ENCODE peak calls at places on chromosomes 6 and 20, in ten cellular contexts. J is HCT116; E is heart left ventricle; N is fibroblast of lung; I is A549; S is transverse colon; X is CD8-positive, alpha-beta T cell; K is left ventricle myocardium inferior; Q is CD4-positive, alpha-beta memory T cell; C is neural progenitor cell. U is an unnamed sample. For H3K4me1 and H3K9me3, the result is how much of the 10 kb centered on the place peaks cover.

GRCh38 chr6:136226027-136226673 is 24.0 kb downstream of the MTFR2 start:
- DNase-seq in J (peak), E (no peak), N (peak), I (peak), S (peak), X (peak), K (peak), Q (peak), C (peak), U (no peak)

GRCh38 chr6:11953641-11954040 is 58.5 kb upstream of the HIVEP1 start:
- DNase-seq in J (no peak), E (no peak), N (peak), I (no peak), S (no peak), X (no peak), K (no peak), Q (no peak), C (no peak), U (no peak)

GRCh38 chr20:46622125-46622524 is 29.1 kb downstream of the SLC13A3 start:
- DNase-seq in J (no peak), E (no peak), N (no peak), I (no peak), S (no peak), X (no peak), K (no peak), Q (no peak), C (peak), U (no peak)

GRCh38 chr6:93282521-93283031 is 136.8 kb downstream of the EPHA7 start:
- DNase-seq in J (no peak), E (no peak), N (no peak), I (no peak), S (no peak), X (peak), K (no peak), Q (no peak), C (no peak), U (peak)

GRCh38 chr6:2531426-2532208 is 219.1 kb downstream of the MYLK4 start:
- DNase-seq in J (no peak), E (no peak), N (peak), I (no peak), S (no peak), X (no peak), K (no peak), Q (no peak), C (no peak), U (no peak)

GRCh38 chr6:127933852-127934840 is 33.3 kb upstream of the THEMIS start:
- DNase-seq in J (no peak), E (no peak), N (no peak), I (no peak), S (no peak), X (peak), K (no peak), Q (peak), C (no peak), U (no peak)

GRCh38 chr6:39225946-39226437 is 3.3 kb downstream of the KCNK5 start:
- DNase-seq in J (no peak), E (no peak), N (no peak), I (no peak), S (no peak), X (peak), K (no peak), Q (no peak), C (no peak), U (no peak)

GRCh38 chr6:5302220-5302946 is 41.1 kb downstream of the FARS2 start:
- DNase-seq in J (no peak), E (no peak), N (peak), I (no peak), S (no peak), X (no peak), K (no peak), Q (no peak), C (no peak), U (no peak)

GRCh38 chr6:56902551-56903464 is 52.1 kb upstream of the BEND6 start:
- DNase-seq in J (no peak), E (peak), N (peak), I (no peak), S (no peak), X (no peak), K (no peak), Q (peak), C (peak), U (no peak)

GRCh38 chr6:157985378-157986155 is 3.9 kb downstream of the SYNJ2 start:
- DNase-seq in J (no peak), E (no peak), N (no peak), I (no peak), S (no peak), X (no peak), K (no peak), Q (no peak), C (no peak), U (no peak)

GRCh38 chr6:15909290-15910070 is 219.4 kb upstream of the MYLIP start:
- DNase-seq in J (no peak), E (no peak), N (no peak), I (no peak), S (no peak), X (no peak), K (no peak), Q (no peak), C (no peak), U (no peak)
- H3K4me1 ChIP-seq in J (under half), E (under half), N (under half), I (under half), S (under half), X (under half), K (under half), Q (under half), C (under half), U (under half)

GRCh38 chr6:167508919-167509852 is 184.3 kb downstream of the TTLL2 start:
- DNase-seq in J (no peak), E (no peak), N (no peak), I (no peak), S (no peak), X (no peak), K (no peak), Q (no peak), C (no peak), U (no peak)
- H3K9me3 ChIP-seq in J (under half), E (under half), N (under half), I (under half), S (under half), X (under half), K (under half), Q (under half), C (under half), U (under half)

GRCh38 chr6:37357860-37358259 is 4.1 kb downstream of the RNF8 start:
- DNase-seq in J (no peak), E (no peak), N (no peak), I (no peak), S (no peak), X (no peak), K (no peak), Q (no peak), C (no peak), U (no peak)

GRCh38 chr6:37353761-37354525 is at the start of gene RNF8:
- DNase-seq in J (peak), E (peak), N (peak), I (peak), S (peak), X (peak), K (peak), Q (peak), C (peak), U (peak)

GRCh38 chr6:37352384-37352783 is 1.4 kb upstream of the RNF8 start:
- DNase-seq in J (no peak), E (no peak), N (no peak), I (no peak), S (no peak), X (no peak), K (no peak), Q (no peak), C (no peak), U (no peak)

GRCh38 chr6:37357288-37357687 is 3.5 kb downstream of the RNF8 start:
- DNase-seq in J (no peak), E (no peak), N (no peak), I (no peak), S (no peak), X (no peak), K (no peak), Q (no peak), C (no peak), U (no peak)

DNA sequence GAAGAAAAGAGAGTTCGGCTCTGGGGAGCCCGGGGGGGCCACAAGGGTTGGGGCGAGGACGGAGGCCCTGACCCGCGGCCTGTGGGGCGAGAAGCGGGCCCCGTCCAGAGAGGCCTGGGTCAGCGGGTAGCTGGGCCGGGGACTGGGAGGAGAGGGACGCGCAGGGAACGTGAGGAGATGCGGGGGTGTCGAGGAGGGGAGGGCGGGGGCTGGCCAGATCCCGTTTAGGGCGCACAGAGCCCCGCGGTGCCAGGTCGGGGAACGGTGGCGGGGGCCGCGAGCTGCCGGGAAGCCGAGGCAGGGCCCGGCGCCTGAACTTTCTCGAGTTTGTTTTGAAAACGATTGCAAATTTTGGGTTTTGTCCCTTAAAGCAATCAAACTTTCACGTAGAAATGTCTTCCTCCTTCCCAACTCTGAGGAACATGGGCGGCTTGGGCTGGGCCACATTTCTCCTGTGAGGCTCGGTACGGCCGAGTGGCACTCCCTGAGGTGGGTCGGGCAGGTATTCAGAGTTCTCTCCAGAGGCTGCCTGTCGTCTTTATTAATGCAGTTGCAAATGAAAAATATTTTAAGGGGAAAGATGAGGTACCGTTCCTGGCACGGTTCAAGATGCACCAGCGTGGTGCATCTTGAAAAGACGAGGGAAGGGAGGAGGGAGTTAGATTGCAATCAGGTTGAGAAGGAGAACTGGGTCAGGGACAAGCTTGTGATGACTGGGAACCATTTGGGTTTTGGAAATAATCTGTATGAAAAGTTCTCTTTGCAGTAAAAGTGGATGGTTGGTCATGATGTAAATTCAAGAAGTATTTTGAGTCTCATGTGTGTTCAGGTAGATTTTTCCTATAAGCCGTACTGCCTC is 972 bp downstream of the RNF8 start:
- DNase-seq in J (no peak), E (no peak), N (peak), I (no peak), S (peak), X (no peak), K (peak), Q (peak), C (peak), U (peak)
- H3K27ac ChIP-seq in J (peak), E (no peak), N (peak), I (peak), S (peak), X (peak), K (peak), Q (peak), C (no peak), U (no peak)

DNA sequence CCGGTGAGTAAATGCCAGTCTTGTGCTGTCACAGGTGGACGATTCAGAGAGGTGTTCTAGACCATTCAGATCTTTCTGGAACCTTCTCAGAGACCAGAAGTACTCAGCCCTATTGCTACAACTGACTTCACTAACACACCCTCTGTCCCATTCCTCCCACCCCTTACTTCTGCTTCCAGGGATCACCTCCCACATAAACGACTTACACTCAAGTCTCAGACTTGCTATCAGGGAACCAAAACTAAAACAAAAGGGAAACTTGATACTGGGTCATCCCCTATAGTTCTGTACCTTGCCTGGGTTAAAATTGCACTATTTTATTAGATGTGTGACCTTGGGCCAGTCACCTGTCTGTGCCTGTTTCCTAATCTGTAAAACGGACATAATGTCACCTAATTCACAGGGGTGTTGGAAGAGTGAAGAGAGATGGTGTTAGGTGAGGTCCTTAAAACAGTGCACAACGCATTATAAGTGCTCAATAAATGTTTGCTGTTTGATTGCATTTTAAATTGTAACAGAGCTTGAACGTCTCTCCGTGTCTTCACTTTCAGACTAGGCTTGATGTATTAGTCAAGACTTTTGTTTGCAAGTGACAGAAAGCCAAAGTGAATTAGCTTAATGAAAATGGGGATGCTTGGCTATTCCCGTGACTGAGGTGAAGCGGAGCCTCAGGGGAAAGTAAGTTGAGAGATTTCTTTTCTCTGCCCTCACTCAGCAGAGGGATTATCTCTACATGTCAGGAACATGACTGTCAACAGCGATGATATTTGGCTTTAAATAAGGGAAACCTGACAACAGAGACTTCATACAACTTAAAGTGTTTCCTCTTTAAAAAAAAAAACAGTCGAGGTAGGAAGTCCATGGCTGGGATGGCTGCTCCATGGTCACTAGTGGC is 3.0 kb upstream of the SRXN1 start:
- DNase-seq in J (no peak), E (no peak), N (no peak), I (no peak), S (no peak), X (no peak), K (no peak), Q (no peak), C (no peak), U (no peak)
- H3K4me1 ChIP-seq in J (under half), E (under half), N (under half), I (under half), S (under half), X (under half), K (under half), Q (under half), C (under half), U (under half)

DNA sequence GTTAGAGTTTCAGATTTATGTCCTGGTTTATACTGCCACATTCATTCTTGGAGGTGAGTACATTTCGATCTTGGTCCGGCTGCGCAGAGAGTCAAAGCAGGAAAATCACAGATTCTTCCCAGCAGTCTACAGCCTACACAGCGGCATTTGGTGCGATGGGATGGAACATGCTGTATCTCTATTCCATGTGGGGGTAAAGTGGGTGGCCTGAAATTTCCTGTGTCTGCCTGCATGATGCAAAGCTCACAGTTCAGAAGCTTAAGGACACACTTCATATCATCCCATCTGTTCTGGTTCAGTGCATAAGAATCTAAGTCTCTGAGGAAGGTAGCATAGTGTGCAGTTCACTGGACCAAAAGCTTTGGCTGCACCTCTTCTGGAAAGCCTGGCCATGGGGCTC is at the start of gene DEFB127:
- DNase-seq in J (no peak), E (no peak), N (no peak), I (no peak), S (no peak), X (no peak), K (no peak), Q (no peak), C (no peak), U (no peak)
- H3K9me3 ChIP-seq in J (under half), E (under half), N (under half), I (under half), S (under half), X (under half), K (under half), Q (under half), C (under half), U (under half)

U was measured in psoas muscle.